ENCODE peak calls at places on chromosomes 16 and 17, in ten cellular contexts. One of them, this sample, is unnamed.

GRCh38 chr17:38453951-38454421 is 25.7 kb downstream of the ARHGAP23 start:
- DNase-seq in A549: peak; percentile 39
- DNase-seq in AG10803: peak; percentile 59
- DNase-seq in psoas muscle: no peak
- DNase-seq in brain microvascular endothelial cell: no peak
- DNase-seq in nephron progenitor cell: peak; percentile 49
- DNase-seq in glutamatergic neuron: no peak
- DNase-seq in CD8-positive, alpha-beta T cell: no peak
- DNase-seq in left ventricle myocardium inferior: no peak
- DNase-seq in SK-N-SH: peak; percentile 78
- DNase-seq in this sample: peak; percentile 77

GRCh38 chr17:75850928-75851692 is 4.0 kb downstream of the WBP2 start:
- DNase-seq in brain microvascular endothelial cell: no peak
- DNase-seq in psoas muscle: peak; percentile 80
- DNase-seq in AG10803: no peak
- DNase-seq in CD8-positive, alpha-beta T cell: no peak
- DNase-seq in SK-N-SH: no peak
- DNase-seq in A549: no peak
- DNase-seq in nephron progenitor cell: no peak
- DNase-seq in left ventricle myocardium inferior: no peak
- DNase-seq in glutamatergic neuron: no peak
- DNase-seq in this sample: peak; percentile 39

GRCh38 chr16:27403601-27403992 is 1.6 kb downstream of the IL21R start:
- DNase-seq in A549: no peak
- DNase-seq in CD8-positive, alpha-beta T cell: no peak
- DNase-seq in psoas muscle: no peak
- DNase-seq in nephron progenitor cell: no peak
- DNase-seq in left ventricle myocardium inferior: no peak
- DNase-seq in AG10803: no peak
- DNase-seq in glutamatergic neuron: no peak
- DNase-seq in brain microvascular endothelial cell: no peak
- DNase-seq in SK-N-SH: no peak
- DNase-seq in this sample: no peak

GRCh38 chr16:21233521-21234150 is at the start of gene ANKS4B:
- DNase-seq in A549: peak; percentile 26
- DNase-seq in nephron progenitor cell: no peak
- DNase-seq in left ventricle myocardium inferior: no peak
- DNase-seq in SK-N-SH: no peak
- DNase-seq in psoas muscle: no peak
- DNase-seq in AG10803: no peak
- DNase-seq in brain microvascular endothelial cell: no peak
- DNase-seq in CD8-positive, alpha-beta T cell: no peak
- DNase-seq in glutamatergic neuron: no peak
- DNase-seq in this sample: no peak

GRCh38 chr16:13909872-13910303 is 10.1 kb upstream of the ERCC4 start:
- DNase-seq in SK-N-SH: no peak
- DNase-seq in AG10803: peak; percentile 86
- DNase-seq in A549: peak; percentile 49
- DNase-seq in psoas muscle: no peak
- DNase-seq in nephron progenitor cell: no peak
- DNase-seq in brain microvascular endothelial cell: peak; percentile 41
- DNase-seq in CD8-positive, alpha-beta T cell: no peak
- DNase-seq in glutamatergic neuron: no peak
- DNase-seq in left ventricle myocardium inferior: peak; percentile 60
- DNase-seq in this sample: no peak

GRCh38 chr17:82737981-82738877 is 2.8 kb downstream of the FN3K start:
- DNase-seq in psoas muscle: peak; percentile 81
- DNase-seq in brain microvascular endothelial cell: no peak
- DNase-seq in CD8-positive, alpha-beta T cell: no peak
- DNase-seq in nephron progenitor cell: no peak
- DNase-seq in glutamatergic neuron: no peak
- DNase-seq in left ventricle myocardium inferior: peak; percentile 83
- DNase-seq in AG10803: no peak
- DNase-seq in A549: no peak
- DNase-seq in SK-N-SH: no peak
- DNase-seq in this sample: peak; percentile 42

GRCh38 chr17:17877548-17878358 is 41.0 kb upstream of the SREBF1 start:
- DNase-seq in A549: no peak
- DNase-seq in glutamatergic neuron: no peak
- DNase-seq in CD8-positive, alpha-beta T cell: no peak
- DNase-seq in nephron progenitor cell: peak; percentile 37
- DNase-seq in AG10803: peak; percentile 73
- DNase-seq in psoas muscle: peak; percentile 84
- DNase-seq in SK-N-SH: peak; percentile 74
- DNase-seq in left ventricle myocardium inferior: peak; percentile 80
- DNase-seq in brain microvascular endothelial cell: peak; percentile 87
- DNase-seq in this sample: peak; percentile 80

GRCh38 chr17:64063766-64064224 is 43.4 kb upstream of the ICAM2 start:
- DNase-seq in AG10803: peak; percentile 17
- DNase-seq in glutamatergic neuron: peak; percentile 75
- DNase-seq in left ventricle myocardium inferior: peak; percentile 45
- DNase-seq in brain microvascular endothelial cell: peak; percentile 13
- DNase-seq in psoas muscle: peak; percentile 70
- DNase-seq in nephron progenitor cell: peak; percentile 75
- DNase-seq in SK-N-SH: peak; percentile 72
- DNase-seq in CD8-positive, alpha-beta T cell: peak; percentile 70
- DNase-seq in A549: peak; percentile 68
- DNase-seq in this sample: peak; percentile 97

GRCh38 chr16:11359370-11359769 is 14.1 kb downstream of the RMI2 start:
- DNase-seq in left ventricle myocardium inferior: no peak
- DNase-seq in AG10803: peak; percentile 91
- DNase-seq in psoas muscle: no peak
- DNase-seq in glutamatergic neuron: no peak
- DNase-seq in SK-N-SH: no peak
- DNase-seq in A549: no peak
- DNase-seq in nephron progenitor cell: peak; percentile 21
- DNase-seq in CD8-positive, alpha-beta T cell: no peak
- DNase-seq in brain microvascular endothelial cell: peak; percentile 46
- DNase-seq in this sample: peak; percentile 44

GRCh38 chr16:4347765-4348509 is 3.2 kb downstream of the PAM16 start:
- DNase-seq in CD8-positive, alpha-beta T cell: no peak
- DNase-seq in left ventricle myocardium inferior: no peak
- DNase-seq in A549: no peak
- DNase-seq in brain microvascular endothelial cell: no peak
- DNase-seq in nephron progenitor cell: no peak
- DNase-seq in psoas muscle: no peak
- DNase-seq in SK-N-SH: no peak
- DNase-seq in AG10803: no peak
- DNase-seq in glutamatergic neuron: no peak
- DNase-seq in this sample: no peak

GRCh38 chr17:65430209-65430833 is 131.1 kb downstream of the AXIN2 start:
- DNase-seq in CD8-positive, alpha-beta T cell: no peak
- DNase-seq in brain microvascular endothelial cell: no peak
- DNase-seq in nephron progenitor cell: no peak
- DNase-seq in psoas muscle: no peak
- DNase-seq in AG10803: no peak
- DNase-seq in glutamatergic neuron: no peak
- DNase-seq in A549: no peak
- DNase-seq in left ventricle myocardium inferior: peak; percentile 17
- DNase-seq in SK-N-SH: no peak
- DNase-seq in this sample: no peak

GRCh38 chr16:35559911-35560636 is 2100.7 kb downstream of the TP53TG3F start:
- DNase-seq in AG10803: no peak
- DNase-seq in glutamatergic neuron: no peak
- DNase-seq in left ventricle myocardium inferior: no peak
- DNase-seq in brain microvascular endothelial cell: no peak
- DNase-seq in SK-N-SH: no peak
- DNase-seq in A549: no peak
- DNase-seq in CD8-positive, alpha-beta T cell: no peak
- DNase-seq in psoas muscle: no peak
- DNase-seq in nephron progenitor cell: no peak
- DNase-seq in this sample: no peak

GRCh38 chr17:53193044-53193443 is 629.7 kb upstream of the KIF2B start:
- DNase-seq in glutamatergic neuron: no peak
- DNase-seq in A549: no peak
- DNase-seq in SK-N-SH: no peak
- DNase-seq in AG10803: no peak
- DNase-seq in brain microvascular endothelial cell: no peak
- DNase-seq in nephron progenitor cell: no peak
- DNase-seq in left ventricle myocardium inferior: no peak
- DNase-seq in CD8-positive, alpha-beta T cell: no peak
- DNase-seq in psoas muscle: no peak
- DNase-seq in this sample: no peak

GRCh38 chr16:84735846-84736586 is 36.2 kb downstream of the USP10 start:
- DNase-seq in left ventricle myocardium inferior: no peak
- DNase-seq in glutamatergic neuron: no peak
- DNase-seq in SK-N-SH: peak; percentile 51
- DNase-seq in psoas muscle: no peak
- DNase-seq in nephron progenitor cell: no peak
- DNase-seq in AG10803: no peak
- DNase-seq in brain microvascular endothelial cell: no peak
- DNase-seq in A549: no peak
- DNase-seq in CD8-positive, alpha-beta T cell: peak; percentile 60
- DNase-seq in this sample: no peak
- TF ChIP-seq CTCF in left ventricle myocardium inferior: peak; percentile 40
- TF ChIP-seq CTCF in glutamatergic neuron: no peak
- TF ChIP-seq CTCF in SK-N-SH: no peak
- TF ChIP-seq CTCF in psoas muscle: no peak
- TF ChIP-seq CTCF in nephron progenitor cell: no peak
- TF ChIP-seq CTCF in AG10803: peak; percentile 3
- TF ChIP-seq CTCF in brain microvascular endothelial cell: peak; percentile 14
- TF ChIP-seq CTCF in A549: no peak
- TF ChIP-seq CTCF in CD8-positive, alpha-beta T cell: no peak
- TF ChIP-seq CTCF in this sample: peak; percentile 45

GRCh38 chr16:23323224-23324030 is 21.3 kb downstream of the SCNN1B start:
- DNase-seq in A549: no peak
- DNase-seq in left ventricle myocardium inferior: no peak
- DNase-seq in psoas muscle: no peak
- DNase-seq in SK-N-SH: no peak
- DNase-seq in glutamatergic neuron: no peak
- DNase-seq in brain microvascular endothelial cell: no peak
- DNase-seq in nephron progenitor cell: no peak
- DNase-seq in AG10803: no peak
- DNase-seq in CD8-positive, alpha-beta T cell: no peak
- DNase-seq in this sample: no peak
- TF ChIP-seq CTCF in A549: no peak
- TF ChIP-seq CTCF in left ventricle myocardium inferior: no peak
- TF ChIP-seq CTCF in psoas muscle: no peak
- TF ChIP-seq CTCF in SK-N-SH: no peak
- TF ChIP-seq CTCF in glutamatergic neuron: no peak
- TF ChIP-seq CTCF in brain microvascular endothelial cell: no peak
- TF ChIP-seq CTCF in nephron progenitor cell: no peak
- TF ChIP-seq CTCF in AG10803: no peak
- TF ChIP-seq CTCF in CD8-positive, alpha-beta T cell: no peak
- TF ChIP-seq CTCF in this sample: no peak

GRCh38 chr17:78341559-78342437 is 18.1 kb downstream of the SOCS3 start:
- DNase-seq in glutamatergic neuron: peak; percentile 65
- DNase-seq in SK-N-SH: peak; percentile 97
- DNase-seq in CD8-positive, alpha-beta T cell: no peak
- DNase-seq in psoas muscle: peak; percentile 89
- DNase-seq in brain microvascular endothelial cell: no peak
- DNase-seq in AG10803: peak; percentile 84
- DNase-seq in left ventricle myocardium inferior: peak; percentile 85
- DNase-seq in A549: peak; percentile 77
- DNase-seq in nephron progenitor cell: peak; percentile 83
- DNase-seq in this sample: peak; percentile 92
- TF ChIP-seq CTCF in glutamatergic neuron: no peak
- TF ChIP-seq CTCF in SK-N-SH: no peak
- TF ChIP-seq CTCF in CD8-positive, alpha-beta T cell: no peak
- TF ChIP-seq CTCF in psoas muscle: no peak
- TF ChIP-seq CTCF in brain microvascular endothelial cell: no peak
- TF ChIP-seq CTCF in AG10803: no peak
- TF ChIP-seq CTCF in left ventricle myocardium inferior: peak; percentile 20
- TF ChIP-seq CTCF in A549: no peak
- TF ChIP-seq CTCF in nephron progenitor cell: no peak
- TF ChIP-seq CTCF in this sample: no peak

GRCh38 chr17:59521465-59522126 is 43.8 kb upstream of the DHX40 start:
- DNase-seq in CD8-positive, alpha-beta T cell: peak; percentile 72
- DNase-seq in A549: peak; percentile 75
- DNase-seq in glutamatergic neuron: peak; percentile 75
- DNase-seq in brain microvascular endothelial cell: peak; percentile 40
- DNase-seq in SK-N-SH: peak; percentile 92
- DNase-seq in left ventricle myocardium inferior: peak; percentile 25
- DNase-seq in AG10803: peak; percentile 42
- DNase-seq in nephron progenitor cell: peak; percentile 76
- DNase-seq in psoas muscle: peak; percentile 59
- DNase-seq in this sample: peak; percentile 94
- TF ChIP-seq CTCF in CD8-positive, alpha-beta T cell: peak; percentile 94
- TF ChIP-seq CTCF in A549: peak; percentile 94
- TF ChIP-seq CTCF in glutamatergic neuron: peak; percentile 93
- TF ChIP-seq CTCF in brain microvascular endothelial cell: peak; percentile 88
- TF ChIP-seq CTCF in SK-N-SH: peak; percentile 98
- TF ChIP-seq CTCF in left ventricle myocardium inferior: peak; percentile 91
- TF ChIP-seq CTCF in AG10803: peak; percentile 87
- TF ChIP-seq CTCF in nephron progenitor cell: peak; percentile 89
- TF ChIP-seq CTCF in psoas muscle: peak; percentile 84
- TF ChIP-seq CTCF in this sample: peak; percentile 92

DNA sequence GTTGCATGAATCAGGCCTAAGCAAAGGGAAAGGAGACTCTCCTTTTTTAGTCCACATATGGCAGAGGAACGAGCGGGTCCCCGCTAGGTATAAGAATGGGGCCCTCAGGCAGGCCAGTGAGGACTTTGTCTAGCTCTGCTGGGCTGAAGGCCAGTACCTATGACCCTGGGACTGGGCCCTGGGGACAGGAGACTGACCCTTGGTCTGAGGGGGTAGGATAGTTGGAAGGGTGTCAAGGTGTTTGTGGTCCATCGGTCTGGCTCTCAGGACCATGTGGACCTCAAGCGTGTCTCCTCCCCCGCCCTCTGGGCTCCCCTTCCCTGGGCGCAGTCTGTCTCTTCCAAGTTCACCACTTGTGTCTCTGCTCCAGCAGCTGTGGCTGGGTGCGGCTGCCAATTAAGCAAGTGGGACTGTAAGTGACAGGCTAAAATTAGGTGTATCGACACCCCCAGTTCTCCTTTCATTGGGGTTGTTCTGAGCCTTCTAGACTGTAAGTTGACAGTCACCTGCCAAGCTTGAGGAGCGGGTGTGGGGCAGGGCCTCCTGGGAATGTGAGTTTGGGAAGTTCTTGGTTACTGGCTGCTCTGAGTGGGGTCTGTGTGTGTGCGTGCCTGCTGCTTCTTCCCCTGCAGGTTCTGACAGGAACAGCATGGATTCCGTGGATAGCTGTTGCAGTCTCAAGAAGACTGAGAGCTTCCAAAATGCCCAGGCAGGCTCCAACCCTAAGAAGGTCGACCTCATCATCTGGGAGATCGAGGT is 24.5 kb downstream of the AKAP1 start:
- DNase-seq in SK-N-SH: no peak
- DNase-seq in A549: peak; percentile 35
- DNase-seq in glutamatergic neuron: peak; percentile 44
- DNase-seq in AG10803: no peak
- DNase-seq in psoas muscle: peak; percentile 86
- DNase-seq in brain microvascular endothelial cell: no peak
- DNase-seq in CD8-positive, alpha-beta T cell: no peak
- DNase-seq in left ventricle myocardium inferior: peak; percentile 75
- DNase-seq in nephron progenitor cell: no peak
- DNase-seq in this sample: peak; percentile 83
- TF ChIP-seq CTCF in SK-N-SH: peak; percentile 22
- TF ChIP-seq CTCF in A549: no peak
- TF ChIP-seq CTCF in glutamatergic neuron: peak; percentile 67
- TF ChIP-seq CTCF in AG10803: no peak
- TF ChIP-seq CTCF in psoas muscle: peak; percentile 29
- TF ChIP-seq CTCF in brain microvascular endothelial cell: peak; percentile 34
- TF ChIP-seq CTCF in CD8-positive, alpha-beta T cell: no peak
- TF ChIP-seq CTCF in left ventricle myocardium inferior: peak; percentile 49
- TF ChIP-seq CTCF in nephron progenitor cell: peak; percentile 33
- TF ChIP-seq CTCF in this sample: peak; percentile 54

This sample was measured in endodermal cell.